ENCODE peak calls at places on chromosomes 5 and 9, in five cellular contexts. One of them, this sample, is unnamed.

GRCh38 chr9:134010774-134011173 is 14.5 kb upstream of the BRD3OS start:
- DNase-seq in IMR-90: no peak
- DNase-seq in T-helper 2 cell: no peak
- DNase-seq in mucosa of gallbladder: no peak
- DNase-seq in aorta: no peak
- DNase-seq in this sample: no peak

GRCh38 chr5:53917095-53917494 is 356.7 kb downstream of the NDUFS4 start:
- DNase-seq in mucosa of gallbladder: no peak
- DNase-seq in aorta: no peak
- DNase-seq in T-helper 2 cell: no peak
- DNase-seq in IMR-90: peak
- DNase-seq in this sample: no peak

GRCh38 chr5:74187757-74188156 is 452.8 kb downstream of the ENC1 start:
- DNase-seq in aorta: no peak
- DNase-seq in mucosa of gallbladder: no peak
- DNase-seq in T-helper 2 cell: no peak
- DNase-seq in IMR-90: no peak
- DNase-seq in this sample: no peak

GRCh38 chr5:7010578-7010977 is 297.3 kb downstream of the TENT4A start:
- DNase-seq in T-helper 2 cell: no peak
- DNase-seq in aorta: no peak
- DNase-seq in IMR-90: no peak
- DNase-seq in mucosa of gallbladder: no peak
- DNase-seq in this sample: no peak

GRCh38 chr5:56328753-56329560 is 95.8 kb upstream of the ANKRD55 start:
- DNase-seq in IMR-90: peak
- DNase-seq in aorta: no peak
- DNase-seq in mucosa of gallbladder: no peak
- DNase-seq in T-helper 2 cell: peak
- DNase-seq in this sample: no peak

GRCh38 chr9:98099898-98100297 is 19.1 kb downstream of the TRIM14 start:
- DNase-seq in IMR-90: no peak
- DNase-seq in T-helper 2 cell: no peak
- DNase-seq in aorta: no peak
- DNase-seq in mucosa of gallbladder: no peak
- DNase-seq in this sample: no peak

GRCh38 chr5:119316116-119316515 is 39.7 kb upstream of the TNFAIP8 start:
- DNase-seq in mucosa of gallbladder: no peak
- DNase-seq in aorta: no peak
- DNase-seq in IMR-90: no peak
- DNase-seq in T-helper 2 cell: no peak
- DNase-seq in this sample: no peak

GRCh38 chr9:69122086-69122390 is 52.0 kb upstream of the TJP2 start:
- DNase-seq in mucosa of gallbladder: peak
- DNase-seq in aorta: peak
- DNase-seq in IMR-90: peak
- DNase-seq in T-helper 2 cell: peak
- DNase-seq in this sample: peak

GRCh38 chr9:124348831-124349230 is 66.4 kb downstream of the PSMB7 start:
- DNase-seq in aorta: peak
- DNase-seq in T-helper 2 cell: no peak
- DNase-seq in mucosa of gallbladder: no peak
- DNase-seq in IMR-90: no peak
- DNase-seq in this sample: no peak

GRCh38 chr5:55551904-55552303 is 17.1 kb upstream of the PLPP1 start:
- DNase-seq in mucosa of gallbladder: no peak
- DNase-seq in aorta: no peak
- DNase-seq in T-helper 2 cell: no peak
- DNase-seq in IMR-90: no peak
- DNase-seq in this sample: no peak